ENCODE peak calls at places on chromosome 18, in seven cellular contexts. P, W, G, T, M, K and N are unnamed samples.

GRCh38 chr18:76491801-76492668 is 3.0 kb downstream of the ZNF516 start:
- DNase-seq in G (no peak), P (no peak), M (no peak), W (peak; percentile 47), K (peak; percentile 49), T (peak; percentile 27), N (no peak)

GRCh38 chr18:78006006-78006802 is 756.6 kb downstream of the GALR1 start:
- DNase-seq in P (no peak), M (no peak), W (no peak), K (no peak), T (no peak), G (no peak), N (no peak)

GRCh38 chr18:59950215-59950944 is 50.6 kb downstream of the PMAIP1 start:
- DNase-seq in P (no peak), W (no peak), M (no peak), G (no peak), K (peak; percentile 40), T (no peak), N (no peak)

GRCh38 chr18:59917422-59917821 is 17.6 kb downstream of the PMAIP1 start:
- DNase-seq in M (no peak), W (no peak), P (no peak), G (no peak), T (peak; percentile 26), K (no peak), N (no peak)

GRCh38 chr18:10166164-10166807 is 252.5 kb downstream of the VAPA start:
- DNase-seq in M (no peak), P (no peak), G (no peak), K (no peak), W (no peak), T (no peak), N (no peak)

GRCh38 chr18:72543362-72544055 is 633 bp downstream of the CBLN2 start:
- DNase-seq in W (peak; percentile 12), M (no peak), P (no peak), K (no peak), G (no peak), T (no peak), N (no peak)

GRCh38 chr18:49591775-49592174 is 29.9 kb downstream of the LIPG start:
- DNase-seq in W (no peak), P (no peak), M (no peak), T (peak; percentile 80), K (no peak), G (no peak), N (no peak)

GRCh38 chr18:55586841-55587240 is 1.2 kb downstream of the TCF4 start:
- DNase-seq in G (no peak), P (no peak), W (no peak), M (no peak), T (no peak), K (peak; percentile 67), N (no peak)

GRCh38 chr18:53526092-53526491 is 698.4 kb downstream of the MBD2 start:
- DNase-seq in G (peak; percentile 35), M (no peak), P (no peak), K (no peak), T (no peak), W (no peak), N (no peak)

GRCh38 chr18:12278765-12279682 is 24.9 kb downstream of the CIDEA start:
- DNase-seq in W (no peak), M (no peak), T (no peak), G (no peak), P (peak; percentile 84), K (peak; percentile 97), N (peak; percentile 78)

GRCh38 chr18:27685807-27686412 is 491.0 kb downstream of the CDH2 start:
- DNase-seq in M (no peak), P (peak; percentile 26), G (peak; percentile 28), T (peak; percentile 9), K (peak; percentile 56), W (peak; percentile 43), N (peak; percentile 29)

GRCh38 chr18:2087877-2088673 is 483.2 kb downstream of the METTL4 start:
- DNase-seq in T (no peak), W (peak; percentile 63), M (no peak), K (no peak), G (no peak), P (no peak), N (no peak)

GRCh38 chr18:43180814-43181213 is 65.3 kb upstream of the RIT2 start:
- DNase-seq in W (no peak), K (no peak), P (no peak), M (no peak), G (no peak), T (no peak), N (no peak)

GRCh38 chr18:26309283-26309682 is 83.0 kb downstream of the TAF4B start:
- DNase-seq in K (peak; percentile 74), G (no peak), M (no peak), W (no peak), P (no peak), T (no peak), N (no peak)